ENCODE peak calls at places on chromosomes 4 and X, in five cellular contexts. D is cardiac septum, W is MCF 10A, L is GM03348, O is HCEC 1CT. K is an unnamed sample.
A peak's percentile ranks its signal among the peaks of the same experiment; 100 is the strongest.

GRCh38 chr4:38013461-38014366 is 53.5 kb downstream of the PTTG2 start:
- DNase-seq in D (peak; percentile 84), W (no peak), L (peak; percentile 29), O (no peak), K (peak; percentile 40)

GRCh38 chr4:7773401-7774187 is 166.1 kb downstream of the AFAP1 start:
- DNase-seq in D (no peak), W (no peak), L (no peak), O (no peak), K (no peak)

GRCh38 chr4:55386840-55387239 is 8.9 kb upstream of the TMEM165 start:
- DNase-seq in D (no peak), W (no peak), L (no peak), O (no peak), K (no peak)

GRCh38 chr4:28558871-28559270 is 1698.2 kb downstream of the STIM2 start:
- DNase-seq in D (no peak), W (no peak), L (peak; percentile 15), O (no peak), K (no peak)

GRCh38 chr4:65538571-65538970 is 131.7 kb downstream of the EPHA5 start:
- DNase-seq in D (no peak), W (peak; percentile 9), L (no peak), O (peak; percentile 47), K (peak; percentile 59)

GRCh38 chrX:17986440-17986839 is 125.3 kb upstream of the RAI2 start:
- DNase-seq in D (no peak), W (no peak), L (no peak), O (no peak), K (no peak)

GRCh38 chr4:110249687-110250387 is 51.4 kb upstream of the ELOVL6 start:
- DNase-seq in D (no peak), W (peak; percentile 19), L (no peak), O (no peak), K (no peak)

GRCh38 chrX:111131572-111131971 is 35.6 kb downstream of the PAK3 start:
- DNase-seq in D (no peak), W (no peak), L (no peak), O (no peak), K (no peak)

GRCh38 chrX:136268051-136269048 is 17.1 kb upstream of the MAP7D3 start:
- DNase-seq in D (no peak), W (peak; percentile 55), L (peak; percentile 37), O (peak; percentile 15), K (peak; percentile 59)

GRCh38 chrX:155242300-155242699 is 22.0 kb downstream of the RAB39B start:
- DNase-seq in D (no peak), W (peak; percentile 21), L (no peak), O (no peak), K (no peak)

GRCh38 chr4:74018771-74019170 is 19.7 kb downstream of the CXCL3 start:
- DNase-seq in D (no peak), W (no peak), L (no peak), O (peak; percentile 53), K (no peak)

GRCh38 chrX:131068945-131069719 is 11.0 kb downstream of the ARHGAP36 start:
- DNase-seq in D (no peak), W (peak; percentile 13), L (peak; percentile 32), O (peak; percentile 1), K (peak; percentile 5)

K was measured in fibroblast of the aortic adventitia.